ENCODE peak calls at places on chromosome 15, in ten cellular contexts. R is H9; E is upper lobe of right lung; U is K562; T is activated CD8-positive, alpha-beta T cell treated with anti-CD3 and anti-CD28 coated beads for 36 hours; D is transverse colon; B is A549; M is AG04450; L is BJ; Y is nephron progenitor cell. N is an unnamed sample.

GRCh38 chr15:101489236-101489632 is 273 bp downstream of the PCSK6 start:
- DNase-seq in R (no peak), E (peak; percentile 81), U (peak; percentile 71), T (peak; percentile 49), D (peak; percentile 60), B (peak; percentile 69), M (no peak), L (no peak), Y (peak; percentile 66), N (no peak)

GRCh38 chr15:82810061-82810862 is 834 bp downstream of the WHAMM start:
- DNase-seq in R (peak; percentile 35), E (peak; percentile 76), U (no peak), T (peak; percentile 28), D (peak; percentile 37), B (peak; percentile 49), M (no peak), L (no peak), Y (peak; percentile 75), N (peak; percentile 74)

GRCh38 chr15:95247068-95247984 is 1016.0 kb downstream of the MCTP2 start:
- DNase-seq in R (no peak), E (no peak), U (peak; percentile 12), T (no peak), D (no peak), B (peak; percentile 96), M (peak; percentile 86), L (peak; percentile 85), Y (no peak), N (no peak)

GRCh38 chr15:89051875-89052274 is 36.4 kb upstream of the ABHD2 start:
- DNase-seq in R (no peak), E (no peak), U (no peak), T (no peak), D (no peak), B (no peak), M (peak; percentile 77), L (peak; percentile 72), Y (no peak), N (no peak)

GRCh38 chr15:49815937-49816336 is 195.1 kb downstream of the DTWD1 start:
- DNase-seq in R (no peak), E (no peak), U (no peak), T (peak; percentile 18), D (no peak), B (no peak), M (no peak), L (peak; percentile 63), Y (no peak), N (no peak)

GRCh38 chr15:59516655-59517461 is 78.9 kb downstream of the FAM81A start:
- DNase-seq in R (no peak), E (no peak), U (no peak), T (no peak), D (no peak), B (no peak), M (no peak), L (no peak), Y (no peak), N (no peak)

GRCh38 chr15:90126022-90126421 is 23.8 kb upstream of the IDH2 start:
- DNase-seq in R (no peak), E (no peak), U (no peak), T (no peak), D (peak; percentile 37), B (peak; percentile 39), M (no peak), L (no peak), Y (no peak), N (no peak)

GRCh38 chr15:31299588-31300207 is 26.9 kb upstream of the KLF13 start:
- DNase-seq in R (no peak), E (peak; percentile 50), U (no peak), T (no peak), D (no peak), B (no peak), M (no peak), L (no peak), Y (no peak), N (peak; percentile 49)

GRCh38 chr15:46280753-46281521 is 646.1 kb downstream of the SQOR start:
- DNase-seq in R (peak; percentile 43), E (no peak), U (no peak), T (no peak), D (no peak), B (no peak), M (no peak), L (no peak), Y (no peak), N (no peak)

DNA sequence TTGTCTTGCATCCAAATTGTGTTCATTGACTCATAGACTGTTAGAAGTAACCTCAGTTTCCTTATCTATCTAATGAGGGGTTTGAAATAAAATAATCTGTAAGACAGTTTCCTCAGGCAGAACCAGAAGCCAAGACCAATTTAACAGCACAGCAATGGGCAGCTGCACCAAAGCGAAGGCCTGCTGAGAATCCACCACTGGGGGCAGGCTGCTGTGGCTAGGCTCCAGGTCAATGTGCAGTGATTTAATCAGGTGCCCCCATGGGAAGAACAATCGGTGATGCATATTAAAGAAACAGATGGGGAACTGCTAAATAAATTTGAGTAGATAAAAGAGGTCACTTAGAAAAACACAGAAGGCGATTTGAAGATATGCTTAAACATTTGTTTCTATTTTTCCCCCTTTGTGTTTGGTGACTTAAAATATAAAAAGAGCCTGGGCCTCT is 28.0 kb upstream of the TMOD3 start:
- DNase-seq in R (peak; percentile 63), E (no peak), U (peak; percentile 52), T (peak; percentile 23), D (no peak), B (peak; percentile 69), M (no peak), L (no peak), Y (peak; percentile 40), N (no peak)
- TF ChIP-seq CTCF in R (peak; percentile 79), E (peak; percentile 40), U (peak; percentile 61), T (peak; percentile 18), D (peak; percentile 26), B (peak; percentile 62), M (peak; percentile 65), L (peak; percentile 59), Y (peak; percentile 53), N (peak; percentile 75)

GRCh38 chr15:39645138-39645975 is 64.5 kb downstream of the THBS1 start:
- DNase-seq in R (no peak), E (no peak), U (no peak), T (no peak), D (no peak), B (no peak), M (no peak), L (no peak), Y (no peak), N (no peak)

GRCh38 chr15:39649765-39650164 is 68.9 kb downstream of the THBS1 start:
- DNase-seq in R (no peak), E (no peak), U (no peak), T (no peak), D (no peak), B (no peak), M (no peak), L (no peak), Y (no peak), N (no peak)

GRCh38 chr15:39645976-39646257 is 65.0 kb downstream of the THBS1 start:
- DNase-seq in R (no peak), E (no peak), U (no peak), T (no peak), D (no peak), B (no peak), M (no peak), L (no peak), Y (no peak), N (no peak)

GRCh38 chr15:39643747-39644520 is 63.1 kb downstream of the THBS1 start:
- DNase-seq in R (no peak), E (no peak), U (no peak), T (no peak), D (no peak), B (no peak), M (no peak), L (no peak), Y (peak; percentile 34), N (no peak)

DNA sequence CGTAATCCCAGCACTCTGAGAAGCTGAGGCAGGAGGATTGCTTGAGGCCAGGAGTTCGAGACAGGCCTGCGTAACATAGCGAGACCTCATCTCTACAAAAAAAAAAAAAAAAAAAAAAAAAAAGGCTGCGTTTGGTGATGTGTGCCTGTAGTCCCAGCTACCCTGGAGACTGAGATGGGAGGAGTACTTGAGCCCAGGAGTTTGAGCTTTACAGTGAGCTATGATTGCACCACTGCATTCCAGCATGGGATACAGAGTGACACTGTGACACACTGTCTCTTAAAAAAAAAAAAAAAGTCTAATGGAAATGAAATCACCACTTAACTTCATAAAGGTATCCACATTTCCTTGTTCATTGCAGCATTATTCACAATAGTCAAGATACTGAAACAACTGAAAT is 65.5 kb downstream of the THBS1 start:
- DNase-seq in R (no peak), E (no peak), U (no peak), T (no peak), D (no peak), B (no peak), M (no peak), L (no peak), Y (no peak), N (no peak)
- TF ChIP-seq CTCF in R (no peak), E (no peak), U (no peak), T (no peak), D (no peak), B (no peak), M (no peak), L (no peak), Y (no peak), N (no peak)

DNA sequence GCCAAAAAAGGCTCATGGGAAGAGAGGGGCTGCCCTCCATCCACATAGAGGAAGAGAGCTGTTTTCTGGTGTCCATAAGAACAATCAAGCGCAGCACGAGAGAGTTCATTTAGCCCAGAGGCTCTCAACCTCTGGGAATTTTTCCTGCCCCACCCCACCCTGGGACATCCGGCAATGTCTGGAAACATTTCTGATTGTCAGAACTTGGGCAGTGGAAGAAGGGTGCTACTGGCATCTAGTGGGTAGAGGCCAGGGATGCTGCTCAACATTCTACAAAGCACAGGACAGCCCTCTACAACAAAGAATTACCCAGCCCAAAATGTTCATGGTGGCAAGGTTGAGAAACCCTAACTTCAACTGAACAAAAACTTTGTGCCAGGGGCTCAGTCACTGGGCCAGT is 92.9 kb downstream of the RAB11A start:
- DNase-seq in R (no peak), E (no peak), U (no peak), T (no peak), D (no peak), B (peak; percentile 30), M (no peak), L (no peak), Y (no peak), N (no peak)
- TF ChIP-seq CTCF in R (no peak), E (no peak), U (no peak), T (no peak), D (no peak), B (peak; percentile 34), M (no peak), L (no peak), Y (no peak), N (no peak)

DNA sequence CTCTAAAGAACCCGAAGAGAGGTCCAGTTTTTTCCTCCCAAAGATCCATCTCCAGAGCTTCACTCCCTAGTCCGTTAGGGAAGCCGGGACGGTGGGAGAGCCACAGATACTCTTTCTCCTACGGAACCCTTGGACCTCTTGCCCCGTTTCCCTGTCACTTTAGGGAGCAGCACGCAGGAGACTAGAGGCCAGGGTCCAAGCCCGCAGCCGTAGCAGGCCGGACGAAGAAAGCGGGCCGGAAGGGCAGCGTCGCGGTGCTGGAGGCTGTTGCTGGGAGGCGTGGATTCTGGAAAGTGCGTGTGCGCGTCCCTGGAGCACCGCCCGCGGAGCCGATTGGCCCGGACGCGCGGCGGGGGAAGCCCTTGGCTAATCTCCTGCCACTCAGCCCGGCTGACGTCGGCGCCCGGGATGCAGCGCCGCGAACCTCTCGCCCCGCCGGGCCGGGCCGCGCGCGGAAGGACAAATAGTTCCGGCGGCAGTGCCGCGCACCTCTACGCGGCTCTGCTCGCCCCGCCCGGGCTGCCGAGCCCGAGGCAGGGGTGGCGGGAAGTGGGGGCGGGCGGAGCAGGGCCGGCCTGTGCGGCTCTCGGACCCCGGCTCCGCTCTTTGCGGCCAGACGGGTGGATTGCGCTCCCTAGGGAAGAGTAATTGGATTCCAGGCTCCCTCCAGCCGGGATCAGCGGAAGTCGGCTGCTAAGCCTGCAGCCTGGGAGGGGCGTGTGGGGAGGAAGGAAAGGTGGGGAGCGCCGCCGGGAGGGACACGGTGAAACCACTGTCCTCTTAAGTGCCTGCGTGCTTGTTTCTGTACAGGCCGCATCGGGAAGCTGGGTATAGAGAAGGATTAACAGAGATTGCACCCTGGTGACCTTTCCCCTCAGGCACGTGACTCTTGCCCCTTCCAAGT is 31.3 kb upstream of the TCF12 start:
- DNase-seq in R (peak; percentile 93), E (peak; percentile 98), U (peak; percentile 94), T (peak; percentile 80), D (peak; percentile 95), B (peak; percentile 98), M (peak; percentile 89), L (peak; percentile 64), Y (peak; percentile 90), N (peak; percentile 94)
- TF ChIP-seq CTCF in R (no peak), E (no peak), U (no peak), T (no peak), D (no peak), B (peak; percentile 34), M (peak; percentile 18), L (peak; percentile 27), Y (no peak), N (peak; percentile 24)